ENCODE peak calls at places on chromosomes 11 and 22, in seven cellular contexts. One of them, this sample, is unnamed.

GRCh38 chr11:118659956-118660645 is 19.3 kb downstream of the TREH start:
- DNase-seq in AG09309: no peak
- DNase-seq in mucosa of descending colon: no peak
- DNase-seq in right atrium auricular region: no peak
- DNase-seq in osteocyte: no peak
- DNase-seq in stomach: no peak
- DNase-seq in brain microvascular endothelial cell: no peak
- DNase-seq in this sample: no peak

GRCh38 chr11:72641522-72641899 is 32.7 kb downstream of the PDE2A start:
- DNase-seq in AG09309: no peak
- DNase-seq in right atrium auricular region: no peak
- DNase-seq in mucosa of descending colon: no peak
- DNase-seq in stomach: no peak
- DNase-seq in osteocyte: no peak
- DNase-seq in brain microvascular endothelial cell: no peak
- DNase-seq in this sample: no peak

GRCh38 chr11:126362879-126363655 is 7.6 kb downstream of the ST3GAL4 start:
- DNase-seq in AG09309: no peak
- DNase-seq in mucosa of descending colon: no peak
- DNase-seq in osteocyte: no peak
- DNase-seq in stomach: no peak
- DNase-seq in brain microvascular endothelial cell: no peak
- DNase-seq in right atrium auricular region: no peak
- DNase-seq in this sample: no peak

GRCh38 chr11:6812391-6813005 is 13.0 kb upstream of the OR6A2 start:
- DNase-seq in brain microvascular endothelial cell: peak; percentile 22
- DNase-seq in AG09309: no peak
- DNase-seq in osteocyte: no peak
- DNase-seq in stomach: no peak
- DNase-seq in mucosa of descending colon: no peak
- DNase-seq in right atrium auricular region: no peak
- DNase-seq in this sample: peak; percentile 15

GRCh38 chr11:3950996-3951662 is 95.7 kb downstream of the STIM1 start:
- DNase-seq in AG09309: no peak
- DNase-seq in brain microvascular endothelial cell: peak; percentile 90
- DNase-seq in stomach: no peak
- DNase-seq in osteocyte: no peak
- DNase-seq in right atrium auricular region: no peak
- DNase-seq in mucosa of descending colon: no peak
- DNase-seq in this sample: peak; percentile 35

GRCh38 chr11:65288706-65289536 is 25.7 kb upstream of the CDC42EP2 start:
- DNase-seq in right atrium auricular region: no peak
- DNase-seq in osteocyte: no peak
- DNase-seq in mucosa of descending colon: no peak
- DNase-seq in AG09309: no peak
- DNase-seq in stomach: no peak
- DNase-seq in brain microvascular endothelial cell: no peak
- DNase-seq in this sample: no peak

GRCh38 chr11:119175493-119176077 is 7.1 kb downstream of the NLRX1 start:
- DNase-seq in mucosa of descending colon: no peak
- DNase-seq in brain microvascular endothelial cell: no peak
- DNase-seq in right atrium auricular region: no peak
- DNase-seq in stomach: no peak
- DNase-seq in AG09309: no peak
- DNase-seq in osteocyte: no peak
- DNase-seq in this sample: peak; percentile 29

GRCh38 chr11:46281374-46281831 is 3.9 kb downstream of the CREB3L1 start:
- DNase-seq in osteocyte: no peak
- DNase-seq in brain microvascular endothelial cell: no peak
- DNase-seq in AG09309: no peak
- DNase-seq in right atrium auricular region: no peak
- DNase-seq in stomach: peak; percentile 63
- DNase-seq in mucosa of descending colon: peak; percentile 86
- DNase-seq in this sample: no peak

GRCh38 chr22:40407831-40408717 is 37.7 kb downstream of the SGSM3 start:
- DNase-seq in osteocyte: peak; percentile 82
- DNase-seq in AG09309: no peak
- DNase-seq in brain microvascular endothelial cell: no peak
- DNase-seq in mucosa of descending colon: no peak
- DNase-seq in right atrium auricular region: no peak
- DNase-seq in stomach: no peak
- DNase-seq in this sample: no peak

GRCh38 chr22:46041642-46042041 is 64.7 kb upstream of the WNT7B start:
- DNase-seq in mucosa of descending colon: no peak
- DNase-seq in AG09309: no peak
- DNase-seq in brain microvascular endothelial cell: no peak
- DNase-seq in osteocyte: no peak
- DNase-seq in stomach: peak; percentile 13
- DNase-seq in right atrium auricular region: no peak
- DNase-seq in this sample: no peak

GRCh38 chr22:27965547-27965946 is 46.5 kb upstream of the PITPNB start:
- DNase-seq in mucosa of descending colon: no peak
- DNase-seq in brain microvascular endothelial cell: no peak
- DNase-seq in AG09309: no peak
- DNase-seq in stomach: no peak
- DNase-seq in right atrium auricular region: no peak
- DNase-seq in osteocyte: no peak
- DNase-seq in this sample: no peak

GRCh38 chr11:13963169-13963948 is 836 bp downstream of the SPON1 start:
- DNase-seq in stomach: no peak
- DNase-seq in mucosa of descending colon: peak; percentile 59
- DNase-seq in osteocyte: peak; percentile 83
- DNase-seq in right atrium auricular region: no peak
- DNase-seq in AG09309: no peak
- DNase-seq in brain microvascular endothelial cell: no peak
- DNase-seq in this sample: no peak

GRCh38 chr11:45585205-45585604 is 80.2 kb downstream of the CHST1 start:
- DNase-seq in right atrium auricular region: no peak
- DNase-seq in mucosa of descending colon: no peak
- DNase-seq in brain microvascular endothelial cell: no peak
- DNase-seq in stomach: no peak
- DNase-seq in AG09309: no peak
- DNase-seq in osteocyte: no peak
- DNase-seq in this sample: no peak

GRCh38 chr11:118434123-118434552 is 2.2 kb upstream of the KMT2A start:
- DNase-seq in right atrium auricular region: no peak
- DNase-seq in osteocyte: no peak
- DNase-seq in mucosa of descending colon: no peak
- DNase-seq in brain microvascular endothelial cell: no peak
- DNase-seq in stomach: no peak
- DNase-seq in AG09309: no peak
- DNase-seq in this sample: peak; percentile 33

GRCh38 chr11:17718510-17718962 is 835 bp upstream of the MYOD1 start:
- DNase-seq in stomach: no peak
- DNase-seq in brain microvascular endothelial cell: no peak
- DNase-seq in osteocyte: no peak
- DNase-seq in mucosa of descending colon: no peak
- DNase-seq in right atrium auricular region: no peak
- DNase-seq in AG09309: no peak
- DNase-seq in this sample: no peak
- TF ChIP-seq CTCF in stomach: no peak
- TF ChIP-seq CTCF in brain microvascular endothelial cell: no peak
- TF ChIP-seq CTCF in osteocyte: no peak
- TF ChIP-seq CTCF in mucosa of descending colon: no peak
- TF ChIP-seq CTCF in right atrium auricular region: no peak
- TF ChIP-seq CTCF in AG09309: no peak
- TF ChIP-seq CTCF in this sample: no peak

DNA sequence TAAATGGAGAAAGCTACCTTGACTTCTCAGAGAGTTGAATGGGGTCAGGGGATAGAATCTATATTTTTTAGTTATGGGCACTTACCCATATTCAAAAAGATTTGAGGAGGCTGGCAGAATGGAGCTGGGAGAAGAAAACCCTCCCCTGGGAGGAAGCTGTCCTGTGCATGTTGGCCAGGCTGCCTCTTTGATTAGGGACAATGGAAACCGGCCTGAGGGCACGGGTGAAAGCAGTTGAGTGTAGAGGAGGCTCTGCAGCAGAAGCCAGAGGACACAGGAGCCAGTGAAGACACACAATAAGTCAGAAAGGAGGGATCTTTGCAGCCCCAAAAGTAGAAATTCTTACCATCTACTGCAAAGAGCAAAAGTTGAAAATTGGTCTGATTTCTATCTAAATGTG is 66.6 kb upstream of the B3GAT1 start:
- DNase-seq in osteocyte: no peak
- DNase-seq in brain microvascular endothelial cell: no peak
- DNase-seq in right atrium auricular region: no peak
- DNase-seq in AG09309: no peak
- DNase-seq in mucosa of descending colon: no peak
- DNase-seq in stomach: no peak
- DNase-seq in this sample: no peak
- TF ChIP-seq CTCF in osteocyte: no peak
- TF ChIP-seq CTCF in brain microvascular endothelial cell: no peak
- TF ChIP-seq CTCF in right atrium auricular region: no peak
- TF ChIP-seq CTCF in AG09309: no peak
- TF ChIP-seq CTCF in mucosa of descending colon: no peak
- TF ChIP-seq CTCF in stomach: no peak
- TF ChIP-seq CTCF in this sample: no peak

GRCh38 chr11:850777-851762 is 8.4 kb downstream of the TSPAN4 start:
- DNase-seq in osteocyte: no peak
- DNase-seq in stomach: no peak
- DNase-seq in brain microvascular endothelial cell: no peak
- DNase-seq in mucosa of descending colon: no peak
- DNase-seq in AG09309: no peak
- DNase-seq in right atrium auricular region: no peak
- DNase-seq in this sample: no peak
- TF ChIP-seq CTCF in osteocyte: no peak
- TF ChIP-seq CTCF in stomach: no peak
- TF ChIP-seq CTCF in brain microvascular endothelial cell: peak; percentile 23
- TF ChIP-seq CTCF in mucosa of descending colon: no peak
- TF ChIP-seq CTCF in AG09309: peak; percentile 13
- TF ChIP-seq CTCF in right atrium auricular region: no peak
- TF ChIP-seq CTCF in this sample: peak; percentile 15

GRCh38 chr11:84541711-84542340 is 1085.3 kb downstream of the DLG2 start:
- DNase-seq in AG09309: no peak
- DNase-seq in right atrium auricular region: no peak
- DNase-seq in mucosa of descending colon: no peak
- DNase-seq in stomach: no peak
- DNase-seq in osteocyte: no peak
- DNase-seq in brain microvascular endothelial cell: peak; percentile 7
- DNase-seq in this sample: no peak
- TF ChIP-seq CTCF in AG09309: no peak
- TF ChIP-seq CTCF in right atrium auricular region: no peak
- TF ChIP-seq CTCF in mucosa of descending colon: no peak
- TF ChIP-seq CTCF in stomach: no peak
- TF ChIP-seq CTCF in osteocyte: no peak
- TF ChIP-seq CTCF in brain microvascular endothelial cell: no peak
- TF ChIP-seq CTCF in this sample: no peak

GRCh38 chr22:17143826-17144225 is 15.3 kb downstream of the HDHD5 start:
- DNase-seq in brain microvascular endothelial cell: no peak
- DNase-seq in osteocyte: no peak
- DNase-seq in AG09309: no peak
- DNase-seq in mucosa of descending colon: no peak
- DNase-seq in right atrium auricular region: no peak
- DNase-seq in stomach: no peak
- DNase-seq in this sample: no peak
- TF ChIP-seq CTCF in brain microvascular endothelial cell: no peak
- TF ChIP-seq CTCF in osteocyte: no peak
- TF ChIP-seq CTCF in AG09309: no peak
- TF ChIP-seq CTCF in mucosa of descending colon: no peak
- TF ChIP-seq CTCF in right atrium auricular region: no peak
- TF ChIP-seq CTCF in stomach: no peak
- TF ChIP-seq CTCF in this sample: no peak

GRCh38 chr11:44134625-44135024 is 39.1 kb downstream of the EXT2 start:
- DNase-seq in brain microvascular endothelial cell: no peak
- DNase-seq in right atrium auricular region: no peak
- DNase-seq in mucosa of descending colon: no peak
- DNase-seq in stomach: no peak
- DNase-seq in osteocyte: no peak
- DNase-seq in AG09309: no peak
- DNase-seq in this sample: no peak

GRCh38 chr11:44128729-44129128 is 33.3 kb downstream of the EXT2 start:
- DNase-seq in mucosa of descending colon: no peak
- DNase-seq in AG09309: no peak
- DNase-seq in right atrium auricular region: no peak
- DNase-seq in brain microvascular endothelial cell: no peak
- DNase-seq in osteocyte: no peak
- DNase-seq in stomach: no peak
- DNase-seq in this sample: no peak

GRCh38 chr11:44133335-44133946 is 38.0 kb downstream of the EXT2 start:
- DNase-seq in brain microvascular endothelial cell: peak; percentile 42
- DNase-seq in mucosa of descending colon: no peak
- DNase-seq in AG09309: no peak
- DNase-seq in stomach: no peak
- DNase-seq in osteocyte: no peak
- DNase-seq in right atrium auricular region: no peak
- DNase-seq in this sample: peak; percentile 24

GRCh38 chr11:44127130-44127529 is 31.7 kb downstream of the EXT2 start:
- DNase-seq in AG09309: no peak
- DNase-seq in right atrium auricular region: no peak
- DNase-seq in brain microvascular endothelial cell: no peak
- DNase-seq in mucosa of descending colon: no peak
- DNase-seq in osteocyte: no peak
- DNase-seq in stomach: no peak
- DNase-seq in this sample: no peak

DNA sequence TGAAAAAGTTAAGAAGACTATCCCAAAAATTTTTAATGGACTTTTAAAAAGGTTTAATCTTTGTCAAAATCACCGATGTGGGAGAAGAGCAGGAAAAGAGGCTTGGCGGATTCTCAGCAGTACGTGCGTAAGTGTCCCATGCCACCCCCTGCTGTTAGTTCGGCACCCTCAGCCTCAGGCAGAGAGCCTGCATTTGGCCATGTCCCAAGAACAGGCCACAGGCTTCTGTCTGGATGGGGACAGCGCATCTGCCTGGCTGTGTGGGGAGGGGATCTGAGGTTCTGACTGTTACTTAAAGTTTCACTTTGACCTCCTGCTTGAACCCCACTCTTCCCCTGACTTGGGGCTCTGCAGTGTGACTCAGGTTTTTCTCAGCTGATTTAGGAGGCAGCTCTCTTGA is 35.3 kb downstream of the EXT2 start:
- DNase-seq in brain microvascular endothelial cell: peak; percentile 24
- DNase-seq in osteocyte: no peak
- DNase-seq in right atrium auricular region: no peak
- DNase-seq in AG09309: no peak
- DNase-seq in mucosa of descending colon: no peak
- DNase-seq in stomach: no peak
- DNase-seq in this sample: no peak
- TF ChIP-seq CTCF in brain microvascular endothelial cell: peak; percentile 20
- TF ChIP-seq CTCF in osteocyte: no peak
- TF ChIP-seq CTCF in right atrium auricular region: peak; percentile 31
- TF ChIP-seq CTCF in AG09309: no peak
- TF ChIP-seq CTCF in mucosa of descending colon: no peak
- TF ChIP-seq CTCF in stomach: no peak
- TF ChIP-seq CTCF in this sample: no peak

This sample was measured in HFFc6.